ENCODE peak calls at places on chromosome 2, in five cellular contexts. One of them, this sample, is unnamed.

GRCh38 chr2:239184968-239185903 is 215.6 kb downstream of the HDAC4 start:
- DNase-seq in HS-5: no peak
- DNase-seq in H4: no peak
- DNase-seq in activated CD4-positive, alpha-beta T cell treated with anti-CD3 and anti-CD28 coated beads, Interleukin-2, amount 50 U/mL, for 1 hour: no peak
- DNase-seq in stimulated activated CD4-positive, alpha-beta T cell treated with anti-CD3 and anti-CD28 coated beads, Interleukin-1b, Interleukin-23, amount 100 ng/mL, for 48 hours: no peak
- DNase-seq in this sample: no peak

GRCh38 chr2:1246239-1246638 is 167.0 kb upstream of the TPO start:
- DNase-seq in HS-5: no peak
- DNase-seq in H4: no peak
- DNase-seq in activated CD4-positive, alpha-beta T cell treated with anti-CD3 and anti-CD28 coated beads, Interleukin-2, amount 50 U/mL, for 1 hour: no peak
- DNase-seq in stimulated activated CD4-positive, alpha-beta T cell treated with anti-CD3 and anti-CD28 coated beads, Interleukin-1b, Interleukin-23, amount 100 ng/mL, for 48 hours: no peak
- DNase-seq in this sample: no peak

GRCh38 chr2:179850188-179850587 is 11.2 kb downstream of the ZNF385B start:
- DNase-seq in HS-5: peak
- DNase-seq in H4: no peak
- DNase-seq in activated CD4-positive, alpha-beta T cell treated with anti-CD3 and anti-CD28 coated beads, Interleukin-2, amount 50 U/mL, for 1 hour: no peak
- DNase-seq in stimulated activated CD4-positive, alpha-beta T cell treated with anti-CD3 and anti-CD28 coated beads, Interleukin-1b, Interleukin-23, amount 100 ng/mL, for 48 hours: no peak
- DNase-seq in this sample: no peak

GRCh38 chr2:151381266-151381665 is 23.9 kb downstream of the TNFAIP6 start:
- DNase-seq in HS-5: no peak
- DNase-seq in H4: no peak
- DNase-seq in activated CD4-positive, alpha-beta T cell treated with anti-CD3 and anti-CD28 coated beads, Interleukin-2, amount 50 U/mL, for 1 hour: no peak
- DNase-seq in stimulated activated CD4-positive, alpha-beta T cell treated with anti-CD3 and anti-CD28 coated beads, Interleukin-1b, Interleukin-23, amount 100 ng/mL, for 48 hours: no peak
- DNase-seq in this sample: no peak

GRCh38 chr2:65276604-65277003 is 49.0 kb downstream of the ACTR2 start:
- DNase-seq in HS-5: no peak
- DNase-seq in H4: no peak
- DNase-seq in activated CD4-positive, alpha-beta T cell treated with anti-CD3 and anti-CD28 coated beads, Interleukin-2, amount 50 U/mL, for 1 hour: no peak
- DNase-seq in stimulated activated CD4-positive, alpha-beta T cell treated with anti-CD3 and anti-CD28 coated beads, Interleukin-1b, Interleukin-23, amount 100 ng/mL, for 48 hours: no peak
- DNase-seq in this sample: no peak

GRCh38 chr2:226411727-226412360 is 387.8 kb downstream of the IRS1 start:
- DNase-seq in HS-5: peak
- DNase-seq in H4: peak
- DNase-seq in activated CD4-positive, alpha-beta T cell treated with anti-CD3 and anti-CD28 coated beads, Interleukin-2, amount 50 U/mL, for 1 hour: no peak
- DNase-seq in stimulated activated CD4-positive, alpha-beta T cell treated with anti-CD3 and anti-CD28 coated beads, Interleukin-1b, Interleukin-23, amount 100 ng/mL, for 48 hours: no peak
- DNase-seq in this sample: no peak

GRCh38 chr2:102013200-102014040 is 21.7 kb downstream of the IL1R2 start:
- DNase-seq in HS-5: no peak
- DNase-seq in H4: no peak
- DNase-seq in activated CD4-positive, alpha-beta T cell treated with anti-CD3 and anti-CD28 coated beads, Interleukin-2, amount 50 U/mL, for 1 hour: no peak
- DNase-seq in stimulated activated CD4-positive, alpha-beta T cell treated with anti-CD3 and anti-CD28 coated beads, Interleukin-1b, Interleukin-23, amount 100 ng/mL, for 48 hours: no peak
- DNase-seq in this sample: no peak

GRCh38 chr2:28233070-28233718 is 159.5 kb upstream of the FOSL2 start:
- DNase-seq in HS-5: no peak
- DNase-seq in H4: no peak
- DNase-seq in activated CD4-positive, alpha-beta T cell treated with anti-CD3 and anti-CD28 coated beads, Interleukin-2, amount 50 U/mL, for 1 hour: no peak
- DNase-seq in stimulated activated CD4-positive, alpha-beta T cell treated with anti-CD3 and anti-CD28 coated beads, Interleukin-1b, Interleukin-23, amount 100 ng/mL, for 48 hours: no peak
- DNase-seq in this sample: no peak

GRCh38 chr2:232871418-232871834 is 1.4 kb downstream of the SNORC start:
- DNase-seq in HS-5: no peak
- DNase-seq in H4: no peak
- DNase-seq in activated CD4-positive, alpha-beta T cell treated with anti-CD3 and anti-CD28 coated beads, Interleukin-2, amount 50 U/mL, for 1 hour: no peak
- DNase-seq in stimulated activated CD4-positive, alpha-beta T cell treated with anti-CD3 and anti-CD28 coated beads, Interleukin-1b, Interleukin-23, amount 100 ng/mL, for 48 hours: no peak
- DNase-seq in this sample: no peak

GRCh38 chr2:20165677-20166509 is 59.0 kb downstream of the SDC1 start:
- DNase-seq in HS-5: no peak
- DNase-seq in H4: no peak
- DNase-seq in activated CD4-positive, alpha-beta T cell treated with anti-CD3 and anti-CD28 coated beads, Interleukin-2, amount 50 U/mL, for 1 hour: no peak
- DNase-seq in stimulated activated CD4-positive, alpha-beta T cell treated with anti-CD3 and anti-CD28 coated beads, Interleukin-1b, Interleukin-23, amount 100 ng/mL, for 48 hours: no peak
- DNase-seq in this sample: no peak

GRCh38 chr2:133452561-133452960 is 115.7 kb downstream of the NCKAP5 start:
- DNase-seq in HS-5: no peak
- DNase-seq in H4: no peak
- DNase-seq in activated CD4-positive, alpha-beta T cell treated with anti-CD3 and anti-CD28 coated beads, Interleukin-2, amount 50 U/mL, for 1 hour: no peak
- DNase-seq in stimulated activated CD4-positive, alpha-beta T cell treated with anti-CD3 and anti-CD28 coated beads, Interleukin-1b, Interleukin-23, amount 100 ng/mL, for 48 hours: no peak
- DNase-seq in this sample: no peak

GRCh38 chr2:185484601-185485000 is 254.0 kb upstream of the FSIP2 start:
- DNase-seq in HS-5: no peak
- DNase-seq in H4: no peak
- DNase-seq in activated CD4-positive, alpha-beta T cell treated with anti-CD3 and anti-CD28 coated beads, Interleukin-2, amount 50 U/mL, for 1 hour: no peak
- DNase-seq in stimulated activated CD4-positive, alpha-beta T cell treated with anti-CD3 and anti-CD28 coated beads, Interleukin-1b, Interleukin-23, amount 100 ng/mL, for 48 hours: no peak
- DNase-seq in this sample: no peak

GRCh38 chr2:39024833-39025232 is 96.0 kb downstream of the SOS1 start:
- DNase-seq in HS-5: peak
- DNase-seq in H4: no peak
- DNase-seq in activated CD4-positive, alpha-beta T cell treated with anti-CD3 and anti-CD28 coated beads, Interleukin-2, amount 50 U/mL, for 1 hour: no peak
- DNase-seq in stimulated activated CD4-positive, alpha-beta T cell treated with anti-CD3 and anti-CD28 coated beads, Interleukin-1b, Interleukin-23, amount 100 ng/mL, for 48 hours: no peak
- DNase-seq in this sample: no peak

GRCh38 chr2:133433455-133434451 is 134.5 kb downstream of the NCKAP5 start:
- DNase-seq in HS-5: no peak
- DNase-seq in H4: no peak
- DNase-seq in activated CD4-positive, alpha-beta T cell treated with anti-CD3 and anti-CD28 coated beads, Interleukin-2, amount 50 U/mL, for 1 hour: no peak
- DNase-seq in stimulated activated CD4-positive, alpha-beta T cell treated with anti-CD3 and anti-CD28 coated beads, Interleukin-1b, Interleukin-23, amount 100 ng/mL, for 48 hours: no peak
- DNase-seq in this sample: no peak

GRCh38 chr2:121635371-121635770 is 13.9 kb downstream of the CLASP1 start:
- DNase-seq in HS-5: no peak
- DNase-seq in H4: no peak
- DNase-seq in activated CD4-positive, alpha-beta T cell treated with anti-CD3 and anti-CD28 coated beads, Interleukin-2, amount 50 U/mL, for 1 hour: no peak
- DNase-seq in stimulated activated CD4-positive, alpha-beta T cell treated with anti-CD3 and anti-CD28 coated beads, Interleukin-1b, Interleukin-23, amount 100 ng/mL, for 48 hours: no peak
- DNase-seq in this sample: no peak

GRCh38 chr2:62743506-62743905 is 38.0 kb downstream of the EHBP1 start:
- DNase-seq in HS-5: no peak
- DNase-seq in H4: no peak
- DNase-seq in activated CD4-positive, alpha-beta T cell treated with anti-CD3 and anti-CD28 coated beads, Interleukin-2, amount 50 U/mL, for 1 hour: no peak
- DNase-seq in stimulated activated CD4-positive, alpha-beta T cell treated with anti-CD3 and anti-CD28 coated beads, Interleukin-1b, Interleukin-23, amount 100 ng/mL, for 48 hours: no peak
- DNase-seq in this sample: no peak

GRCh38 chr2:105736145-105736544 is 8.6 kb upstream of the NCK2 start:
- DNase-seq in HS-5: no peak
- DNase-seq in H4: no peak
- DNase-seq in activated CD4-positive, alpha-beta T cell treated with anti-CD3 and anti-CD28 coated beads, Interleukin-2, amount 50 U/mL, for 1 hour: no peak
- DNase-seq in stimulated activated CD4-positive, alpha-beta T cell treated with anti-CD3 and anti-CD28 coated beads, Interleukin-1b, Interleukin-23, amount 100 ng/mL, for 48 hours: peak
- DNase-seq in this sample: no peak

GRCh38 chr2:190468814-190469569 is 60.8 kb downstream of the MFSD6 start:
- DNase-seq in HS-5: peak
- DNase-seq in H4: peak
- DNase-seq in activated CD4-positive, alpha-beta T cell treated with anti-CD3 and anti-CD28 coated beads, Interleukin-2, amount 50 U/mL, for 1 hour: no peak
- DNase-seq in stimulated activated CD4-positive, alpha-beta T cell treated with anti-CD3 and anti-CD28 coated beads, Interleukin-1b, Interleukin-23, amount 100 ng/mL, for 48 hours: no peak
- DNase-seq in this sample: no peak

GRCh38 chr2:119240311-119241204 is 16.9 kb downstream of the STEAP3 start:
- DNase-seq in HS-5: no peak
- DNase-seq in H4: peak
- DNase-seq in activated CD4-positive, alpha-beta T cell treated with anti-CD3 and anti-CD28 coated beads, Interleukin-2, amount 50 U/mL, for 1 hour: no peak
- DNase-seq in stimulated activated CD4-positive, alpha-beta T cell treated with anti-CD3 and anti-CD28 coated beads, Interleukin-1b, Interleukin-23, amount 100 ng/mL, for 48 hours: no peak
- DNase-seq in this sample: no peak

GRCh38 chr2:75605770-75606535 is 40.6 kb upstream of the MRPL19 start:
- DNase-seq in HS-5: peak
- DNase-seq in H4: peak
- DNase-seq in activated CD4-positive, alpha-beta T cell treated with anti-CD3 and anti-CD28 coated beads, Interleukin-2, amount 50 U/mL, for 1 hour: no peak
- DNase-seq in stimulated activated CD4-positive, alpha-beta T cell treated with anti-CD3 and anti-CD28 coated beads, Interleukin-1b, Interleukin-23, amount 100 ng/mL, for 48 hours: no peak
- DNase-seq in this sample: no peak

GRCh38 chr2:126905991-126906390 is 7.3 kb downstream of the TEX51 start:
- DNase-seq in HS-5: no peak
- DNase-seq in H4: no peak
- DNase-seq in activated CD4-positive, alpha-beta T cell treated with anti-CD3 and anti-CD28 coated beads, Interleukin-2, amount 50 U/mL, for 1 hour: no peak
- DNase-seq in stimulated activated CD4-positive, alpha-beta T cell treated with anti-CD3 and anti-CD28 coated beads, Interleukin-1b, Interleukin-23, amount 100 ng/mL, for 48 hours: no peak
- DNase-seq in this sample: no peak

GRCh38 chr2:237262838-237263771 is 150.9 kb downstream of the COL6A3 start:
- DNase-seq in HS-5: peak
- DNase-seq in H4: no peak
- DNase-seq in activated CD4-positive, alpha-beta T cell treated with anti-CD3 and anti-CD28 coated beads, Interleukin-2, amount 50 U/mL, for 1 hour: no peak
- DNase-seq in stimulated activated CD4-positive, alpha-beta T cell treated with anti-CD3 and anti-CD28 coated beads, Interleukin-1b, Interleukin-23, amount 100 ng/mL, for 48 hours: no peak
- DNase-seq in this sample: no peak

GRCh38 chr2:209468796-209469325 is 45.0 kb downstream of the MAP2 start:
- DNase-seq in HS-5: no peak
- DNase-seq in H4: no peak
- DNase-seq in activated CD4-positive, alpha-beta T cell treated with anti-CD3 and anti-CD28 coated beads, Interleukin-2, amount 50 U/mL, for 1 hour: no peak
- DNase-seq in stimulated activated CD4-positive, alpha-beta T cell treated with anti-CD3 and anti-CD28 coated beads, Interleukin-1b, Interleukin-23, amount 100 ng/mL, for 48 hours: no peak
- DNase-seq in this sample: no peak

GRCh38 chr2:42140501-42140900 is 28.7 kb upstream of the EML4 start:
- DNase-seq in HS-5: no peak
- DNase-seq in H4: no peak
- DNase-seq in activated CD4-positive, alpha-beta T cell treated with anti-CD3 and anti-CD28 coated beads, Interleukin-2, amount 50 U/mL, for 1 hour: no peak
- DNase-seq in stimulated activated CD4-positive, alpha-beta T cell treated with anti-CD3 and anti-CD28 coated beads, Interleukin-1b, Interleukin-23, amount 100 ng/mL, for 48 hours: no peak
- DNase-seq in this sample: no peak

GRCh38 chr2:62266433-62267038 is 70.6 kb downstream of the B3GNT2 start:
- DNase-seq in HS-5: peak
- DNase-seq in H4: peak
- DNase-seq in activated CD4-positive, alpha-beta T cell treated with anti-CD3 and anti-CD28 coated beads, Interleukin-2, amount 50 U/mL, for 1 hour: no peak
- DNase-seq in stimulated activated CD4-positive, alpha-beta T cell treated with anti-CD3 and anti-CD28 coated beads, Interleukin-1b, Interleukin-23, amount 100 ng/mL, for 48 hours: no peak
- DNase-seq in this sample: no peak

GRCh38 chr2:26483957-26484565 is 6.1 kb upstream of the OTOF start:
- DNase-seq in HS-5: no peak
- DNase-seq in H4: no peak
- DNase-seq in activated CD4-positive, alpha-beta T cell treated with anti-CD3 and anti-CD28 coated beads, Interleukin-2, amount 50 U/mL, for 1 hour: no peak
- DNase-seq in stimulated activated CD4-positive, alpha-beta T cell treated with anti-CD3 and anti-CD28 coated beads, Interleukin-1b, Interleukin-23, amount 100 ng/mL, for 48 hours: no peak
- DNase-seq in this sample: no peak

GRCh38 chr2:188870289-188870688 is 103.9 kb upstream of the COL3A1 start:
- DNase-seq in HS-5: peak
- DNase-seq in H4: no peak
- DNase-seq in activated CD4-positive, alpha-beta T cell treated with anti-CD3 and anti-CD28 coated beads, Interleukin-2, amount 50 U/mL, for 1 hour: no peak
- DNase-seq in stimulated activated CD4-positive, alpha-beta T cell treated with anti-CD3 and anti-CD28 coated beads, Interleukin-1b, Interleukin-23, amount 100 ng/mL, for 48 hours: peak
- DNase-seq in this sample: no peak

GRCh38 chr2:10864888-10865551 is 46.7 kb upstream of the KCNF1 start:
- DNase-seq in HS-5: no peak
- DNase-seq in H4: no peak
- DNase-seq in activated CD4-positive, alpha-beta T cell treated with anti-CD3 and anti-CD28 coated beads, Interleukin-2, amount 50 U/mL, for 1 hour: peak
- DNase-seq in stimulated activated CD4-positive, alpha-beta T cell treated with anti-CD3 and anti-CD28 coated beads, Interleukin-1b, Interleukin-23, amount 100 ng/mL, for 48 hours: peak
- DNase-seq in this sample: peak

GRCh38 chr2:223598994-223599645 is 3.0 kb downstream of the SCG2 start:
- DNase-seq in HS-5: peak
- DNase-seq in H4: no peak
- DNase-seq in activated CD4-positive, alpha-beta T cell treated with anti-CD3 and anti-CD28 coated beads, Interleukin-2, amount 50 U/mL, for 1 hour: no peak
- DNase-seq in stimulated activated CD4-positive, alpha-beta T cell treated with anti-CD3 and anti-CD28 coated beads, Interleukin-1b, Interleukin-23, amount 100 ng/mL, for 48 hours: no peak
- DNase-seq in this sample: no peak

GRCh38 chr2:160062283-160063005 is at the start of gene PLA2R1:
- DNase-seq in HS-5: peak
- DNase-seq in H4: no peak
- DNase-seq in activated CD4-positive, alpha-beta T cell treated with anti-CD3 and anti-CD28 coated beads, Interleukin-2, amount 50 U/mL, for 1 hour: no peak
- DNase-seq in stimulated activated CD4-positive, alpha-beta T cell treated with anti-CD3 and anti-CD28 coated beads, Interleukin-1b, Interleukin-23, amount 100 ng/mL, for 48 hours: no peak
- DNase-seq in this sample: no peak

GRCh38 chr2:78077637-78078036 is 555.5 kb upstream of the LRRTM4 start:
- DNase-seq in HS-5: no peak
- DNase-seq in H4: no peak
- DNase-seq in activated CD4-positive, alpha-beta T cell treated with anti-CD3 and anti-CD28 coated beads, Interleukin-2, amount 50 U/mL, for 1 hour: no peak
- DNase-seq in stimulated activated CD4-positive, alpha-beta T cell treated with anti-CD3 and anti-CD28 coated beads, Interleukin-1b, Interleukin-23, amount 100 ng/mL, for 48 hours: no peak
- DNase-seq in this sample: no peak

GRCh38 chr2:61705625-61706024 is 148.2 kb downstream of the FAM161A start:
- DNase-seq in HS-5: no peak
- DNase-seq in H4: no peak
- DNase-seq in activated CD4-positive, alpha-beta T cell treated with anti-CD3 and anti-CD28 coated beads, Interleukin-2, amount 50 U/mL, for 1 hour: no peak
- DNase-seq in stimulated activated CD4-positive, alpha-beta T cell treated with anti-CD3 and anti-CD28 coated beads, Interleukin-1b, Interleukin-23, amount 100 ng/mL, for 48 hours: no peak
- DNase-seq in this sample: no peak

GRCh38 chr2:16051841-16052564 is 111.7 kb downstream of the MYCN start:
- DNase-seq in HS-5: no peak
- DNase-seq in H4: no peak
- DNase-seq in activated CD4-positive, alpha-beta T cell treated with anti-CD3 and anti-CD28 coated beads, Interleukin-2, amount 50 U/mL, for 1 hour: no peak
- DNase-seq in stimulated activated CD4-positive, alpha-beta T cell treated with anti-CD3 and anti-CD28 coated beads, Interleukin-1b, Interleukin-23, amount 100 ng/mL, for 48 hours: no peak
- DNase-seq in this sample: no peak

GRCh38 chr2:68726608-68727367 is 7.8 kb upstream of the ARHGAP25 start:
- DNase-seq in HS-5: no peak
- DNase-seq in H4: peak
- DNase-seq in activated CD4-positive, alpha-beta T cell treated with anti-CD3 and anti-CD28 coated beads, Interleukin-2, amount 50 U/mL, for 1 hour: peak
- DNase-seq in stimulated activated CD4-positive, alpha-beta T cell treated with anti-CD3 and anti-CD28 coated beads, Interleukin-1b, Interleukin-23, amount 100 ng/mL, for 48 hours: peak
- DNase-seq in this sample: peak

GRCh38 chr2:20236496-20236895 is 11.6 kb upstream of the SDC1 start:
- DNase-seq in HS-5: no peak
- DNase-seq in H4: no peak
- DNase-seq in activated CD4-positive, alpha-beta T cell treated with anti-CD3 and anti-CD28 coated beads, Interleukin-2, amount 50 U/mL, for 1 hour: no peak
- DNase-seq in stimulated activated CD4-positive, alpha-beta T cell treated with anti-CD3 and anti-CD28 coated beads, Interleukin-1b, Interleukin-23, amount 100 ng/mL, for 48 hours: no peak
- DNase-seq in this sample: no peak

GRCh38 chr2:127124426-127124825 is 17.5 kb upstream of the BIN1 start:
- DNase-seq in HS-5: no peak
- DNase-seq in H4: no peak
- DNase-seq in activated CD4-positive, alpha-beta T cell treated with anti-CD3 and anti-CD28 coated beads, Interleukin-2, amount 50 U/mL, for 1 hour: no peak
- DNase-seq in stimulated activated CD4-positive, alpha-beta T cell treated with anti-CD3 and anti-CD28 coated beads, Interleukin-1b, Interleukin-23, amount 100 ng/mL, for 48 hours: no peak
- DNase-seq in this sample: no peak

GRCh38 chr2:114066186-114066747 is 176.4 kb downstream of the ACTR3 start:
- DNase-seq in HS-5: no peak
- DNase-seq in H4: no peak
- DNase-seq in activated CD4-positive, alpha-beta T cell treated with anti-CD3 and anti-CD28 coated beads, Interleukin-2, amount 50 U/mL, for 1 hour: no peak
- DNase-seq in stimulated activated CD4-positive, alpha-beta T cell treated with anti-CD3 and anti-CD28 coated beads, Interleukin-1b, Interleukin-23, amount 100 ng/mL, for 48 hours: no peak
- DNase-seq in this sample: no peak

GRCh38 chr2:8549273-8549922 is 132.5 kb upstream of the ID2 start:
- DNase-seq in HS-5: no peak
- DNase-seq in H4: no peak
- DNase-seq in activated CD4-positive, alpha-beta T cell treated with anti-CD3 and anti-CD28 coated beads, Interleukin-2, amount 50 U/mL, for 1 hour: no peak
- DNase-seq in stimulated activated CD4-positive, alpha-beta T cell treated with anti-CD3 and anti-CD28 coated beads, Interleukin-1b, Interleukin-23, amount 100 ng/mL, for 48 hours: no peak
- DNase-seq in this sample: no peak

GRCh38 chr2:40330086-40330485 is 121.8 kb downstream of the SLC8A1 start:
- DNase-seq in HS-5: no peak
- DNase-seq in H4: no peak
- DNase-seq in activated CD4-positive, alpha-beta T cell treated with anti-CD3 and anti-CD28 coated beads, Interleukin-2, amount 50 U/mL, for 1 hour: no peak
- DNase-seq in stimulated activated CD4-positive, alpha-beta T cell treated with anti-CD3 and anti-CD28 coated beads, Interleukin-1b, Interleukin-23, amount 100 ng/mL, for 48 hours: no peak
- DNase-seq in this sample: no peak

This sample was measured in CD8-positive, alpha-beta T cell.